ENCODE peak calls at places on chromosomes 11 and 22, in six cellular contexts. R is EL, Z is spleen, I is GM03348, N is DMS79 treated with DMSO at 0.1 percent for 48 hours, M is AG08396. H is an unnamed sample.

GRCh38 chr11:67271548-67272284 is 5.4 kb downstream of the GRK2 start:
- DNase-seq in R (no peak), Z (peak), I (no peak), N (no peak), M (no peak), H (no peak)

GRCh38 chr22:22836635-22837034 is 51.0 kb upstream of the IGLL5 start:
- DNase-seq in R (no peak), Z (no peak), I (no peak), N (no peak), M (no peak), H (no peak)

GRCh38 chr11:60840711-60841430 is 1.0 kb upstream of the CCDC86 start:
- DNase-seq in R (peak), Z (no peak), I (peak), N (peak), M (peak), H (peak)

GRCh38 chr11:118572914-118573550 is 823 bp downstream of the ARCN1 start:
- DNase-seq in R (peak), Z (no peak), I (peak), N (peak), M (peak), H (no peak)

GRCh38 chr11:39374963-39375698 is 2084.3 kb downstream of the LRRC4C start:
- DNase-seq in R (peak), Z (no peak), I (peak), N (no peak), M (peak), H (no peak)

GRCh38 chr22:49239264-49240015 is 588.2 kb downstream of the BRD1 start:
- DNase-seq in R (no peak), Z (peak), I (no peak), N (no peak), M (no peak), H (no peak)

GRCh38 chr11:42239102-42239501 is 779.6 kb upstream of the LRRC4C start:
- DNase-seq in R (peak), Z (no peak), I (peak), N (no peak), M (no peak), H (peak)

GRCh38 chr11:67406969-67407699 is 3.3 kb downstream of the TBC1D10C start:
- DNase-seq in R (no peak), Z (peak), I (no peak), N (no peak), M (no peak), H (no peak)

H was measured in BJ.